ENCODE peak calls at places on chromosomes 6 and 20, in ten cellular contexts. G is globus pallidus; U is activated gamma-delta T cell; N is activated T-helper 9 cell treated with anti-CD3 and anti-CD28 coated beads, Interleukin-2, amount 50 U/mL, for 16 hours; O is NCI-H1417; T is endodermal cell; V is occipital lobe; H is HTR-8/SVneo; L is effector memory CD8-positive, alpha-beta T cell; K is activated CD4-positive, alpha-beta T cell treated with anti-CD3 and anti-CD28 coated beads for 48 hours. P is an unnamed sample.

GRCh38 chr20:45998337-45998736 is 10.4 kb upstream of the MMP9 start:
- DNase-seq in O (no peak), U (no peak), L (no peak), N (no peak), K (no peak), H (no peak), V (no peak), G (no peak), T (no peak), P (no peak)

GRCh38 chr20:36854343-36855240 is 21.3 kb upstream of the TLDC2 start:
- DNase-seq in H (no peak), U (no peak), N (no peak), K (no peak), G (no peak), V (no peak), L (no peak), T (peak), O (no peak), P (no peak)

GRCh38 chr20:1830240-1830639 is 65.0 kb upstream of the SIRPA start:
- DNase-seq in T (peak), L (no peak), K (no peak), H (peak), V (peak), O (no peak), G (peak), N (no peak), U (no peak), P (no peak)

GRCh38 chr6:42168650-42169049 is 4.5 kb upstream of the GUCA1A start:
- DNase-seq in V (no peak), G (no peak), L (no peak), K (no peak), N (no peak), U (no peak), T (no peak), O (no peak), H (no peak), P (no peak)

GRCh38 chr20:3101737-3102574 is 17.4 kb upstream of the AVP start:
- DNase-seq in T (no peak), O (no peak), L (peak), N (no peak), H (no peak), V (peak), G (no peak), K (peak), U (no peak), P (no peak)

GRCh38 chr6:79031821-79032590 is 46.0 kb downstream of the PHIP start:
- DNase-seq in O (no peak), V (no peak), K (no peak), G (no peak), T (no peak), U (no peak), N (no peak), L (no peak), H (no peak), P (no peak)

GRCh38 chr6:100426689-100427338 is 37.9 kb downstream of the SIM1 start:
- DNase-seq in T (no peak), O (no peak), L (no peak), V (no peak), U (no peak), K (no peak), N (no peak), H (no peak), G (no peak), P (no peak)

GRCh38 chr20:21125072-21125848 is 622 bp upstream of the KIZ start:
- DNase-seq in O (peak), L (no peak), G (peak), H (peak), K (no peak), V (peak), U (no peak), T (no peak), N (no peak), P (peak)

GRCh38 chr20:61453219-61453618 is 201.2 kb downstream of the CDH4 start:
- DNase-seq in U (no peak), G (no peak), V (no peak), H (no peak), N (no peak), O (no peak), T (peak), K (no peak), L (no peak), P (no peak)

GRCh38 chr6:129517288-129517687 is 192.7 kb downstream of the ARHGAP18 start:
- DNase-seq in K (no peak), L (no peak), U (no peak), T (no peak), V (no peak), N (no peak), G (no peak), O (no peak), H (no peak), P (no peak)

GRCh38 chr6:153503810-153504209 is 372.7 kb upstream of the RGS17 start:
- DNase-seq in V (no peak), O (no peak), T (peak), L (no peak), U (no peak), H (no peak), G (no peak), K (no peak), N (no peak), P (peak)

GRCh38 chr6:136439514-136440186 is 110.6 kb downstream of the MAP7 start:
- DNase-seq in N (no peak), L (no peak), G (no peak), K (no peak), T (no peak), H (no peak), U (no peak), O (no peak), V (no peak), P (no peak)

GRCh38 chr20:58883243-58883691 is 30.8 kb downstream of the GNAS start:
- DNase-seq in U (no peak), G (no peak), T (peak), V (no peak), K (no peak), L (no peak), H (no peak), N (no peak), O (no peak), P (no peak)

GRCh38 chr6:30162265-30163089 is 869 bp upstream of the TRIM15 start:
- DNase-seq in G (no peak), U (no peak), N (no peak), V (no peak), T (no peak), K (no peak), H (no peak), L (no peak), O (no peak), P (no peak)

P was measured in NCI-H345.